ENCODE peak calls at places on chromosomes 6 and 20, in four cellular contexts. G, Q, Z and O are unnamed samples.

GRCh38 chr6:28355743-28356665 is 6.3 kb downstream of the ZKSCAN3 start:
- DNase-seq in G (peak; percentile 81), Q (peak; percentile 90), Z (peak; percentile 93), O (peak; percentile 73)

GRCh38 chr6:169188051-169188863 is 65.4 kb downstream of the THBS2 start:
- DNase-seq in G (no peak), Q (no peak), Z (no peak), O (no peak)

GRCh38 chr20:44746367-44747165 is 901 bp downstream of the KCNK15 start:
- DNase-seq in G (no peak), Q (no peak), Z (no peak), O (no peak)

GRCh38 chr20:23634985-23635767 is 2.6 kb downstream of the CST3 start:
- DNase-seq in G (no peak), Q (no peak), Z (no peak), O (no peak)

GRCh38 chr6:131876545-131876944 is 68.7 kb downstream of the ENPP1 start:
- DNase-seq in G (no peak), Q (no peak), Z (no peak), O (no peak)

GRCh38 chr6:56802570-56802969 is 152.3 kb upstream of the BEND6 start:
- DNase-seq in G (peak; percentile 56), Q (peak; percentile 68), Z (peak; percentile 91), O (no peak)

GRCh38 chr6:160263214-160263939 is 4.8 kb upstream of the SLC22A2 start:
- DNase-seq in G (no peak), Q (no peak), Z (no peak), O (no peak)

GRCh38 chr20:2858591-2858990 is 14.7 kb upstream of the PTPRA start:
- DNase-seq in G (no peak), Q (no peak), Z (no peak), O (no peak)

GRCh38 chr6:19719691-19720127 is 117.5 kb upstream of the ID4 start:
- DNase-seq in G (no peak), Q (no peak), Z (no peak), O (no peak)

GRCh38 chr6:51814418-51814817 is 273.0 kb downstream of the PKHD1 start:
- DNase-seq in G (no peak), Q (no peak), Z (no peak), O (no peak)

DNA sequence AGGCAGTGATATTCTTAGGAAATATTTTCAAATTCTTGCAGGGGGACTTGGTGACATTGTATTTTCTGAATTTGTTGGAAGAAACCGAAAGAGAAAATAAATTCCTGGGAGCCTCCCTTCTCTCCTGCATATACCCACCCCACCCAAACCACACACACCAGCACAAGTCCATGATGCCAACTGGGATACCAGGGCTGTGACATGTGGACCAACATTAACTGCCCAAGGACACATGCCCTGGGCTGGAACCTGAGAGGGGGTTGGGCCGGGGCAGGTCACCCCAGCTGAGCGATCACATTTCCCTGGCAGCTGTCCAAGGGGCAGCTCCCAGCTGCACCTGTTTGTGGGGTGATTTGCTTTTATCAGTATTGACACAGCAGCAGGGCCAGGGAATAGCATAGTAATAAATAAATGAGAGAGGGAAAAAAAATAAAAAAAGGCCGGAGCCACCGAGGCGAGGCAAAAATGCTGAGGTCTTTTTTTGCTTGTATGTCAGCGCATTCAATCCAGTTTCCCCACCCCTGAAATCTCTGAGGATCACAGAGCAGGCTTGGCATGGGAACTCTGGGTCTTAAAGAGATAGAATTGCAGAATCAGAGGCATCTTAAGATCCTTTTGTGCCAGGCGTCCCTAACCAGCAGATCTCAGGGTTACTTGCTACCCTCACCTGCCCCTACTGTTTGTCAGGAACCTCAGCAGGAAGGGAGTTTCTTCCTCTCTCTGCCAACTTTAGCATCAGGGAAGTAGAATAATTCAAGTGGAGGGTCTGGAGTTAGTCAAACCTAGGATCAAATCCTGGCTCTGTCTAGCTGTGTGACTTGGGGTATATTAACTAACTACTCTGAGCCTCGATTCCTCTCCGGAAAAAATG is 66.5 kb upstream of the PIM1 start:
- DNase-seq in G (peak; percentile 56), Q (peak; percentile 85), Z (peak; percentile 84), O (peak; percentile 96)
- TF ChIP-seq MYC in G (no peak), Q (peak; percentile 91), Z (no peak), O (peak; percentile 34)

GRCh38 chr20:50855498-50856474 is 60.9 kb downstream of the BCAS4 start:
- DNase-seq in G (peak; percentile 65), Q (peak; percentile 89), Z (no peak), O (no peak)
- TF ChIP-seq MYC in G (no peak), Q (peak; percentile 35), Z (no peak), O (no peak)

DNA sequence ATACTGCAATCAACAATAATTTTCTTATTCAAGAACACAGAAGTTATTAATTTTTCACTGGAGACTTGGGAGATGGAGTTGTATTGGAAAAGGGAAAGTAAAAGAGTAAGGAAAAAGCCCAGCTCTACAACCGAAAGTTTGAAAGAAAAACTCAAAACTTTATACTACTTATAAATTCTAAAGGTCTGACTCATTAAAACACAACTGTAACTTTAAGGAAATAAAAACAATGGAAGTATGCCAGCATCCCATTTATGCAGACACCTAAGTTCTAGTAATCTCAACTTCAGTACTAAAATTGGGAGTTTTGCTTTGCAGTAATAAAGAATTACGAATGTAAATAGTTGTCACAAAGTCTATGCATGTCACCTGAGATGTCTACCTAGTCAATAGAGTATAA is 80.6 kb downstream of the IRAK1BP1 start:
- DNase-seq in G (no peak), Q (no peak), Z (peak; percentile 59), O (no peak)
- TF ChIP-seq MYC in G (no peak), Q (no peak), Z (no peak), O (no peak)

GRCh38 chr6:147585256-147585655 is 76.8 kb downstream of the SAMD5 start:
- DNase-seq in G (no peak), Q (no peak), Z (no peak), O (no peak)

GRCh38 chr6:147586044-147586443 is 77.6 kb downstream of the SAMD5 start:
- DNase-seq in G (no peak), Q (no peak), Z (no peak), O (no peak)
- TF ChIP-seq MYC in G (no peak), Q (no peak), Z (no peak), O (no peak)

GRCh38 chr20:51587145-51587544 is 44.6 kb upstream of the NFATC2 start:
- DNase-seq in G (no peak), Q (no peak), Z (no peak), O (no peak)

GRCh38 chr20:51583499-51583898 is 41.0 kb upstream of the NFATC2 start:
- DNase-seq in G (no peak), Q (no peak), Z (no peak), O (no peak)

GRCh38 chr20:51584737-51585136 is 42.2 kb upstream of the NFATC2 start:
- DNase-seq in G (no peak), Q (no peak), Z (no peak), O (no peak)

GRCh38 chr20:51584116-51584515 is 41.6 kb upstream of the NFATC2 start:
- DNase-seq in G (no peak), Q (no peak), Z (no peak), O (no peak)

GRCh38 chr20:51586005-51586440 is 43.5 kb upstream of the NFATC2 start:
- DNase-seq in G (peak; percentile 47), Q (no peak), Z (no peak), O (no peak)
- TF ChIP-seq MYC in G (no peak), Q (no peak), Z (no peak), O (no peak)